ENCODE peak calls at places on chromosomes 7 and 10, in seven cellular contexts. L, I, B, Y, N, R and Q are unnamed samples.

GRCh38 chr7:33050425-33051318 is 11.9 kb downstream of the NT5C3A start:
- DNase-seq in Y (no peak), B (peak; percentile 53), L (peak; percentile 95), N (peak; percentile 67), I (no peak), R (no peak), Q (no peak)

GRCh38 chr7:85215098-85215497 is 28.2 kb upstream of the SEMA3D start:
- DNase-seq in L (no peak), B (no peak), N (no peak), Y (no peak), R (no peak), I (no peak), Q (no peak)

GRCh38 chr7:7699970-7700369 is 18.4 kb downstream of the RPA3 start:
- DNase-seq in R (no peak), N (no peak), L (no peak), I (no peak), Y (no peak), B (no peak), Q (no peak)

GRCh38 chr7:144780071-144780608 is 55.7 kb downstream of the TPK1 start:
- DNase-seq in N (no peak), Y (no peak), I (no peak), R (no peak), L (no peak), B (peak; percentile 38), Q (no peak)

GRCh38 chr7:7693881-7694280 is 24.5 kb downstream of the RPA3 start:
- DNase-seq in B (peak; percentile 94), R (no peak), I (peak; percentile 66), N (peak; percentile 74), L (no peak), Y (no peak), Q (no peak)

GRCh38 chr10:24790599-24790998 is 66.9 kb upstream of the ARHGAP21 start:
- DNase-seq in Y (peak; percentile 33), I (no peak), L (no peak), N (peak; percentile 89), B (no peak), R (no peak), Q (no peak)

GRCh38 chr10:7513936-7514335 is 103.1 kb upstream of the SFMBT2 start:
- DNase-seq in L (no peak), I (no peak), B (no peak), Y (no peak), R (no peak), N (no peak), Q (no peak)

GRCh38 chr7:106715730-106716129 is 54.8 kb upstream of the CCDC71L start:
- DNase-seq in R (no peak), N (no peak), B (no peak), I (no peak), L (no peak), Y (no peak), Q (no peak)

GRCh38 chr10:50561816-50562215 is 61.9 kb downstream of the SGMS1 start:
- DNase-seq in L (no peak), N (no peak), B (peak; percentile 18), R (no peak), I (no peak), Y (no peak), Q (no peak)